ENCODE peak calls at places on chromosomes 2 and 18, in five cellular contexts. G is stimulated activated CD4-positive, alpha-beta T cell treated with anti-CD3 and anti-CD28 coated beads, Interleukin-4, amount 100 ng/mL, for 48 hours; N is MCF 10A; D is GM18507; W is tibial artery. U is an unnamed sample.

GRCh38 chr2:10668402-10669012 is 21.3 kb downstream of the NOL10 start:
- DNase-seq in D (no peak), W (no peak), N (peak; percentile 69), G (no peak), U (peak; percentile 72)

GRCh38 chr2:70085711-70086277 is 1.5 kb upstream of the PCBP1 start:
- DNase-seq in N (peak; percentile 11), D (no peak), G (no peak), W (peak; percentile 17), U (peak; percentile 11)

GRCh38 chr2:3631161-3631850 is 26.7 kb upstream of the ALLC start:
- DNase-seq in D (no peak), N (no peak), G (no peak), W (peak; percentile 57), U (no peak)

GRCh38 chr18:79612291-79613108 is 67.1 kb upstream of the CTDP1 start:
- DNase-seq in W (peak; percentile 23), D (no peak), N (no peak), G (no peak), U (no peak)

GRCh38 chr18:35086704-35087103 is 45.5 kb downstream of the MAPRE2 start:
- DNase-seq in G (no peak), N (no peak), D (no peak), W (no peak), U (no peak)

GRCh38 chr2:98769784-98770183 is 38.9 kb upstream of the MGAT4A start:
- DNase-seq in N (no peak), G (no peak), D (no peak), W (no peak), U (no peak)

GRCh38 chr2:144357623-144358400 is 162.1 kb downstream of the ZEB2 start:
- DNase-seq in G (no peak), W (no peak), D (no peak), N (peak; percentile 84), U (no peak)

GRCh38 chr2:24181849-24182248 is 7.0 kb downstream of the FAM228A start:
- DNase-seq in G (no peak), N (no peak), D (no peak), W (no peak), U (no peak)

GRCh38 chr2:156398176-156398575 is 38.0 kb upstream of the GPD2 start:
- DNase-seq in G (no peak), W (no peak), N (no peak), D (no peak), U (no peak)

GRCh38 chr2:8216397-8216796 is 465.5 kb upstream of the ID2 start:
- DNase-seq in N (peak; percentile 47), G (no peak), D (no peak), W (no peak), U (no peak)

GRCh38 chr2:47069628-47070154 is 85.4 kb downstream of the STPG4 start:
- DNase-seq in D (no peak), N (peak; percentile 62), G (no peak), W (peak; percentile 92), U (no peak)

GRCh38 chr2:210072922-210073509 is 70.6 kb downstream of the RPE start:
- DNase-seq in D (no peak), G (no peak), N (peak; percentile 57), W (no peak), U (peak; percentile 6)

GRCh38 chr2:96174251-96175144 is 29.3 kb upstream of the DUSP2 start:
- DNase-seq in N (peak; percentile 81), D (peak; percentile 71), W (peak; percentile 80), G (peak; percentile 82), U (peak; percentile 89)

GRCh38 chr2:155099784-155100183 is 401.3 kb downstream of the KCNJ3 start:
- DNase-seq in W (no peak), N (peak; percentile 29), G (no peak), D (no peak), U (no peak)

GRCh38 chr18:45805551-45805950 is 19.9 kb upstream of the SIGLEC15 start:
- DNase-seq in G (no peak), N (peak; percentile 58), D (no peak), W (no peak), U (no peak)

GRCh38 chr18:21826641-21827302 is 86.2 kb downstream of the MIB1 start:
- DNase-seq in W (no peak), G (no peak), D (no peak), N (no peak), U (no peak)

GRCh38 chr2:66957198-66957597 is 439.9 kb upstream of the ETAA1 start:
- DNase-seq in N (peak; percentile 44), G (no peak), D (no peak), W (no peak), U (no peak)

GRCh38 chr2:217795706-217796465 is 206.9 kb downstream of the TNS1 start:
- DNase-seq in G (no peak), N (no peak), D (no peak), W (peak; percentile 66), U (no peak)

GRCh38 chr2:24050041-24050655 is 607 bp downstream of the FKBP1B start:
- DNase-seq in W (peak; percentile 69), G (no peak), D (no peak), N (no peak), U (peak; percentile 25)

GRCh38 chr18:44601447-44601846 is 79.2 kb upstream of the SETBP1 start:
- DNase-seq in D (no peak), W (no peak), N (peak; percentile 77), G (no peak), U (no peak)